ENCODE peak calls at places on chromosomes 1 and 21, in five cellular contexts. One of them, this sample, is unnamed.

GRCh38 chr1:220186752-220187151 is 85.5 kb downstream of the RAB3GAP2 start:
- DNase-seq in GM23248: no peak
- DNase-seq in neuronal stem cell: no peak
- DNase-seq in fibroblast of lung: no peak
- DNase-seq in kidney: no peak
- DNase-seq in this sample: no peak

GRCh38 chr1:47558601-47559593 is 121.1 kb downstream of the FOXD2 start:
- DNase-seq in GM23248: no peak
- DNase-seq in neuronal stem cell: no peak
- DNase-seq in fibroblast of lung: no peak
- DNase-seq in kidney: no peak
- DNase-seq in this sample: no peak

GRCh38 chr1:211783897-211784296 is 46.7 kb downstream of the LPGAT1 start:
- DNase-seq in GM23248: no peak
- DNase-seq in neuronal stem cell: no peak
- DNase-seq in fibroblast of lung: no peak
- DNase-seq in kidney: no peak
- DNase-seq in this sample: no peak

GRCh38 chr1:192805832-192806323 is 3.0 kb upstream of the RGS2 start:
- DNase-seq in GM23248: peak
- DNase-seq in neuronal stem cell: no peak
- DNase-seq in fibroblast of lung: peak
- DNase-seq in kidney: no peak
- DNase-seq in this sample: no peak

GRCh38 chr1:115877511-115877910 is 36.6 kb upstream of the NHLH2 start:
- DNase-seq in GM23248: no peak
- DNase-seq in neuronal stem cell: no peak
- DNase-seq in fibroblast of lung: no peak
- DNase-seq in kidney: no peak
- DNase-seq in this sample: peak

GRCh38 chr21:33434770-33435360 is 31.7 kb downstream of the IFNGR2 start:
- DNase-seq in GM23248: peak
- DNase-seq in neuronal stem cell: no peak
- DNase-seq in fibroblast of lung: peak
- DNase-seq in kidney: no peak
- DNase-seq in this sample: no peak

GRCh38 chr1:230877139-230877923 is 9.0 kb upstream of the C1orf198 start:
- DNase-seq in GM23248: peak
- DNase-seq in neuronal stem cell: no peak
- DNase-seq in fibroblast of lung: peak
- DNase-seq in kidney: no peak
- DNase-seq in this sample: no peak

GRCh38 chr1:83839566-83840173 is 159.3 kb downstream of the TTLL7 start:
- DNase-seq in GM23248: peak
- DNase-seq in neuronal stem cell: no peak
- DNase-seq in fibroblast of lung: peak
- DNase-seq in kidney: no peak
- DNase-seq in this sample: no peak

GRCh38 chr1:109827986-109828385 is 64.3 kb upstream of the EPS8L3 start:
- DNase-seq in GM23248: no peak
- DNase-seq in neuronal stem cell: no peak
- DNase-seq in fibroblast of lung: no peak
- DNase-seq in kidney: no peak
- DNase-seq in this sample: no peak

GRCh38 chr1:28926629-28927441 is 12.5 kb downstream of the EPB41 start:
- DNase-seq in GM23248: no peak
- DNase-seq in neuronal stem cell: no peak
- DNase-seq in fibroblast of lung: no peak
- DNase-seq in kidney: no peak
- DNase-seq in this sample: no peak
- H3K9ac ChIP-seq in GM23248: no peak
- H3K9ac ChIP-seq in neuronal stem cell: no peak
- H3K9ac ChIP-seq in fibroblast of lung: no peak
- H3K9ac ChIP-seq in kidney: no peak
- H3K9ac ChIP-seq in this sample: no peak

GRCh38 chr1:214386333-214386732 is 105.4 kb downstream of the SMYD2 start:
- DNase-seq in GM23248: peak
- DNase-seq in neuronal stem cell: no peak
- DNase-seq in fibroblast of lung: no peak
- DNase-seq in kidney: no peak
- DNase-seq in this sample: no peak
- H3K9ac ChIP-seq in GM23248: peak
- H3K9ac ChIP-seq in neuronal stem cell: no peak
- H3K9ac ChIP-seq in fibroblast of lung: no peak
- H3K9ac ChIP-seq in kidney: no peak
- H3K9ac ChIP-seq in this sample: no peak

GRCh38 chr1:32107742-32108661 is at the start of gene KPNA6:
- DNase-seq in GM23248: peak
- DNase-seq in neuronal stem cell: peak
- DNase-seq in fibroblast of lung: peak
- DNase-seq in kidney: peak
- DNase-seq in this sample: peak
- H3K9ac ChIP-seq in GM23248: peak
- H3K9ac ChIP-seq in neuronal stem cell: peak
- H3K9ac ChIP-seq in fibroblast of lung: peak
- H3K9ac ChIP-seq in kidney: peak
- H3K9ac ChIP-seq in this sample: peak

GRCh38 chr1:45792744-45793143 is 10.7 kb upstream of the MAST2 start:
- DNase-seq in GM23248: no peak
- DNase-seq in neuronal stem cell: no peak
- DNase-seq in fibroblast of lung: no peak
- DNase-seq in kidney: no peak
- DNase-seq in this sample: no peak
- H3K9ac ChIP-seq in GM23248: no peak
- H3K9ac ChIP-seq in neuronal stem cell: no peak
- H3K9ac ChIP-seq in fibroblast of lung: no peak
- H3K9ac ChIP-seq in kidney: no peak
- H3K9ac ChIP-seq in this sample: no peak

GRCh38 chr1:156505679-156506298 is 5.2 kb upstream of the MEF2D start:
- DNase-seq in GM23248: no peak
- DNase-seq in neuronal stem cell: no peak
- DNase-seq in fibroblast of lung: no peak
- DNase-seq in kidney: no peak
- DNase-seq in this sample: no peak
- H3K9ac ChIP-seq in GM23248: peak
- H3K9ac ChIP-seq in neuronal stem cell: no peak
- H3K9ac ChIP-seq in fibroblast of lung: no peak
- H3K9ac ChIP-seq in kidney: no peak
- H3K9ac ChIP-seq in this sample: no peak

DNA sequence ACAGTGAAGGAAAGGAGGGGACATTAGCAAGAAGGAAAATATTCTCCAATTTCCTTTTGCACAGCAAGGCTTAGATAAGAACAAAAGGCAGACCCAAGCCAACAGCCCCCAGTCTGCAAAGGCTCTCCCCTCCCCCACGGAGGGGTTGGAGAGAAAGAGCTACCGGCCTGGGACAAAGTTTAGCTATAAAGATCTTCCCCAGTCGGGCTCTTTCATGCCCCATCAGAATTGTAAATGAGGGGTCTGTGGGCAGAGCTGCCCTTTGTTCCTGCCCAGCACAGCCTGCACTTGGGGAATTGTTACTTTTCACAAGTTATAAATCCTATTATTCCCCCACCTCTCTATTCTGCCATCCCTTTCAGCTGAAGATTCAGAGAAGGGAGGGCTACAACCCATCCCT is 3.6 kb downstream of the MYCL start:
- DNase-seq in GM23248: no peak
- DNase-seq in neuronal stem cell: peak
- DNase-seq in fibroblast of lung: no peak
- DNase-seq in kidney: no peak
- DNase-seq in this sample: peak
- H3K9ac ChIP-seq in GM23248: no peak
- H3K9ac ChIP-seq in neuronal stem cell: no peak
- H3K9ac ChIP-seq in fibroblast of lung: no peak
- H3K9ac ChIP-seq in kidney: no peak
- H3K9ac ChIP-seq in this sample: peak

GRCh38 chr1:9592510-9593075 is 3.9 kb downstream of the TMEM201 start:
- DNase-seq in GM23248: no peak
- DNase-seq in neuronal stem cell: no peak
- DNase-seq in fibroblast of lung: no peak
- DNase-seq in kidney: no peak
- DNase-seq in this sample: no peak

GRCh38 chr1:9590201-9590600 is 1.5 kb downstream of the TMEM201 start:
- DNase-seq in GM23248: no peak
- DNase-seq in neuronal stem cell: no peak
- DNase-seq in fibroblast of lung: no peak
- DNase-seq in kidney: no peak
- DNase-seq in this sample: no peak

GRCh38 chr1:9590945-9591668 is 2.4 kb downstream of the TMEM201 start:
- DNase-seq in GM23248: no peak
- DNase-seq in neuronal stem cell: no peak
- DNase-seq in fibroblast of lung: no peak
- DNase-seq in kidney: no peak
- DNase-seq in this sample: no peak

GRCh38 chr1:9593147-9593491 is 4.4 kb downstream of the TMEM201 start:
- DNase-seq in GM23248: no peak
- DNase-seq in neuronal stem cell: no peak
- DNase-seq in fibroblast of lung: no peak
- DNase-seq in kidney: no peak
- DNase-seq in this sample: no peak

GRCh38 chr1:9591669-9592509 is 3.2 kb downstream of the TMEM201 start:
- DNase-seq in GM23248: no peak
- DNase-seq in neuronal stem cell: no peak
- DNase-seq in fibroblast of lung: no peak
- DNase-seq in kidney: no peak
- DNase-seq in this sample: no peak
- H3K9ac ChIP-seq in GM23248: no peak
- H3K9ac ChIP-seq in neuronal stem cell: peak
- H3K9ac ChIP-seq in fibroblast of lung: no peak
- H3K9ac ChIP-seq in kidney: no peak
- H3K9ac ChIP-seq in this sample: peak